ENCODE peak calls at places on chromosomes 4 and X, in eight cellular contexts. One of them, this sample, is unnamed.

GRCh38 chr4:80307183-80307735 is 28.3 kb upstream of the CFAP299 start:
- DNase-seq in NCI-H524: no peak
- DNase-seq in NCI-H1436: peak
- DNase-seq in M059J: peak
- DNase-seq in NCI-H1105: peak
- DNase-seq in left colon: no peak
- DNase-seq in activated T-helper 9 cell treated with anti-CD3 and anti-CD28 coated beads, Interleukin-2, amount 50 U/mL, for 16 hours: no peak
- DNase-seq in B cell: no peak
- DNase-seq in this sample: no peak

GRCh38 chr4:74230902-74231499 is 73.1 kb downstream of the MTHFD2L start:
- DNase-seq in B cell: no peak
- DNase-seq in NCI-H524: no peak
- DNase-seq in M059J: peak
- DNase-seq in NCI-H1105: no peak
- DNase-seq in left colon: peak
- DNase-seq in NCI-H1436: no peak
- DNase-seq in activated T-helper 9 cell treated with anti-CD3 and anti-CD28 coated beads, Interleukin-2, amount 50 U/mL, for 16 hours: no peak
- DNase-seq in this sample: no peak

GRCh38 chr4:74376888-74377483 is 12.0 kb downstream of the EREG start:
- DNase-seq in M059J: peak
- DNase-seq in NCI-H524: no peak
- DNase-seq in activated T-helper 9 cell treated with anti-CD3 and anti-CD28 coated beads, Interleukin-2, amount 50 U/mL, for 16 hours: no peak
- DNase-seq in left colon: no peak
- DNase-seq in B cell: no peak
- DNase-seq in NCI-H1436: no peak
- DNase-seq in NCI-H1105: peak
- DNase-seq in this sample: peak

GRCh38 chr4:147975325-147975724 is 243.4 kb downstream of the ARHGAP10 start:
- DNase-seq in M059J: no peak
- DNase-seq in B cell: no peak
- DNase-seq in NCI-H524: no peak
- DNase-seq in NCI-H1436: no peak
- DNase-seq in left colon: no peak
- DNase-seq in activated T-helper 9 cell treated with anti-CD3 and anti-CD28 coated beads, Interleukin-2, amount 50 U/mL, for 16 hours: no peak
- DNase-seq in NCI-H1105: no peak
- DNase-seq in this sample: no peak

GRCh38 chrX:132463411-132463810 is 25.4 kb downstream of the MBNL3 start:
- DNase-seq in activated T-helper 9 cell treated with anti-CD3 and anti-CD28 coated beads, Interleukin-2, amount 50 U/mL, for 16 hours: no peak
- DNase-seq in NCI-H524: no peak
- DNase-seq in M059J: no peak
- DNase-seq in NCI-H1105: no peak
- DNase-seq in B cell: no peak
- DNase-seq in NCI-H1436: no peak
- DNase-seq in left colon: peak
- DNase-seq in this sample: peak

GRCh38 chr4:113114884-113115283 is 65.4 kb downstream of the ANK2 start:
- DNase-seq in activated T-helper 9 cell treated with anti-CD3 and anti-CD28 coated beads, Interleukin-2, amount 50 U/mL, for 16 hours: no peak
- DNase-seq in left colon: no peak
- DNase-seq in NCI-H1105: no peak
- DNase-seq in M059J: no peak
- DNase-seq in B cell: no peak
- DNase-seq in NCI-H524: no peak
- DNase-seq in NCI-H1436: no peak
- DNase-seq in this sample: no peak

GRCh38 chr4:180913750-180914149 is 1329.5 kb upstream of the TENM3 start:
- DNase-seq in NCI-H1436: no peak
- DNase-seq in NCI-H1105: no peak
- DNase-seq in activated T-helper 9 cell treated with anti-CD3 and anti-CD28 coated beads, Interleukin-2, amount 50 U/mL, for 16 hours: no peak
- DNase-seq in left colon: no peak
- DNase-seq in B cell: no peak
- DNase-seq in NCI-H524: no peak
- DNase-seq in M059J: peak
- DNase-seq in this sample: no peak

GRCh38 chrX:120672389-120672788 is 42.5 kb upstream of the C1GALT1C1 start:
- DNase-seq in NCI-H1436: no peak
- DNase-seq in M059J: peak
- DNase-seq in NCI-H1105: no peak
- DNase-seq in B cell: no peak
- DNase-seq in activated T-helper 9 cell treated with anti-CD3 and anti-CD28 coated beads, Interleukin-2, amount 50 U/mL, for 16 hours: no peak
- DNase-seq in left colon: no peak
- DNase-seq in NCI-H524: no peak
- DNase-seq in this sample: no peak

GRCh38 chrX:50988649-50989048 is 78.1 kb downstream of the BMP15 start:
- DNase-seq in B cell: no peak
- DNase-seq in NCI-H524: no peak
- DNase-seq in left colon: peak
- DNase-seq in NCI-H1105: peak
- DNase-seq in M059J: peak
- DNase-seq in activated T-helper 9 cell treated with anti-CD3 and anti-CD28 coated beads, Interleukin-2, amount 50 U/mL, for 16 hours: no peak
- DNase-seq in NCI-H1436: no peak
- DNase-seq in this sample: peak

GRCh38 chr4:152220201-152220666 is 315.7 kb downstream of the FBXW7 start:
- DNase-seq in NCI-H1105: no peak
- DNase-seq in NCI-H524: no peak
- DNase-seq in NCI-H1436: no peak
- DNase-seq in M059J: peak
- DNase-seq in activated T-helper 9 cell treated with anti-CD3 and anti-CD28 coated beads, Interleukin-2, amount 50 U/mL, for 16 hours: no peak
- DNase-seq in B cell: no peak
- DNase-seq in left colon: no peak
- DNase-seq in this sample: no peak

GRCh38 chrX:130915302-130915701 is 12.3 kb upstream of the ENOX2 start:
- DNase-seq in activated T-helper 9 cell treated with anti-CD3 and anti-CD28 coated beads, Interleukin-2, amount 50 U/mL, for 16 hours: no peak
- DNase-seq in B cell: no peak
- DNase-seq in left colon: no peak
- DNase-seq in M059J: peak
- DNase-seq in NCI-H524: no peak
- DNase-seq in NCI-H1436: no peak
- DNase-seq in NCI-H1105: no peak
- DNase-seq in this sample: no peak